ENCODE peak calls at places on chromosomes 7 and 10, in four cellular contexts. One of them, this sample, is unnamed.

GRCh38 chr7:105530546-105530945 is 1.5 kb upstream of the RINT1 start:
- DNase-seq in dermis microvascular lymphatic vessel endothelial cell: no peak
- DNase-seq in neural crest cell: no peak
- DNase-seq in NCI-H510A: no peak
- DNase-seq in this sample: no peak

GRCh38 chr7:26007510-26007909 is 144.5 kb upstream of the NFE2L3 start:
- DNase-seq in dermis microvascular lymphatic vessel endothelial cell: no peak
- DNase-seq in neural crest cell: no peak
- DNase-seq in NCI-H510A: no peak
- DNase-seq in this sample: no peak

GRCh38 chr7:130865408-130866236 is 131.6 kb upstream of the KLF14 start:
- DNase-seq in dermis microvascular lymphatic vessel endothelial cell: no peak
- DNase-seq in neural crest cell: peak; percentile 35
- DNase-seq in NCI-H510A: no peak
- DNase-seq in this sample: no peak

GRCh38 chr10:34721201-34721840 is 93.8 kb downstream of the PARD3 start:
- DNase-seq in dermis microvascular lymphatic vessel endothelial cell: no peak
- DNase-seq in neural crest cell: no peak
- DNase-seq in NCI-H510A: no peak
- DNase-seq in this sample: no peak

GRCh38 chr10:103528551-103528950 is 35.0 kb downstream of the NEURL1 start:
- DNase-seq in dermis microvascular lymphatic vessel endothelial cell: no peak
- DNase-seq in neural crest cell: no peak
- DNase-seq in NCI-H510A: no peak
- DNase-seq in this sample: no peak

GRCh38 chr10:119494224-119495060 is 48.1 kb downstream of the RGS10 start:
- DNase-seq in dermis microvascular lymphatic vessel endothelial cell: no peak
- DNase-seq in neural crest cell: no peak
- DNase-seq in NCI-H510A: no peak
- DNase-seq in this sample: no peak

GRCh38 chr7:28062197-28062988 is 118.2 kb downstream of the JAZF1 start:
- DNase-seq in dermis microvascular lymphatic vessel endothelial cell: peak; percentile 24
- DNase-seq in neural crest cell: peak; percentile 61
- DNase-seq in NCI-H510A: peak; percentile 30
- DNase-seq in this sample: peak; percentile 76

GRCh38 chr10:4051011-4051407 is 266.0 kb upstream of the KLF6 start:
- DNase-seq in dermis microvascular lymphatic vessel endothelial cell: peak; percentile 97
- DNase-seq in neural crest cell: no peak
- DNase-seq in NCI-H510A: no peak
- DNase-seq in this sample: no peak

GRCh38 chr10:27820637-27821036 is 75.0 kb upstream of the MKX start:
- DNase-seq in dermis microvascular lymphatic vessel endothelial cell: no peak
- DNase-seq in neural crest cell: no peak
- DNase-seq in NCI-H510A: no peak
- DNase-seq in this sample: no peak

GRCh38 chr10:47088656-47089354 is 177.6 kb downstream of the PTPN20 start:
- DNase-seq in dermis microvascular lymphatic vessel endothelial cell: no peak
- DNase-seq in neural crest cell: no peak
- DNase-seq in NCI-H510A: no peak
- DNase-seq in this sample: no peak